ENCODE peak calls at places on chromosomes 16 and 17, in five cellular contexts. One of them, this sample, is unnamed.

GRCh38 chr17:7706631-7707354 is 1.8 kb downstream of the EFNB3 start:
- DNase-seq in stomach: no peak
- DNase-seq in astrocyte of the spinal cord: no peak
- DNase-seq in fibroblast of mammary gland: no peak
- DNase-seq in epithelial cell of proximal tubule: no peak
- DNase-seq in this sample: no peak

GRCh38 chr17:81034168-81034777 is 678 bp upstream of the BAIAP2 start:
- DNase-seq in astrocyte of the spinal cord: no peak
- DNase-seq in epithelial cell of proximal tubule: no peak
- DNase-seq in stomach: no peak
- DNase-seq in fibroblast of mammary gland: no peak
- DNase-seq in this sample: no peak

GRCh38 chr16:69848635-69849545 is 86.8 kb downstream of the WWP2 start:
- DNase-seq in epithelial cell of proximal tubule: peak
- DNase-seq in stomach: peak
- DNase-seq in astrocyte of the spinal cord: peak
- DNase-seq in fibroblast of mammary gland: peak
- DNase-seq in this sample: no peak

GRCh38 chr17:45091778-45092425 is 30.8 kb downstream of the NMT1 start:
- DNase-seq in fibroblast of mammary gland: peak
- DNase-seq in astrocyte of the spinal cord: no peak
- DNase-seq in stomach: no peak
- DNase-seq in epithelial cell of proximal tubule: no peak
- DNase-seq in this sample: no peak

GRCh38 chr16:46757339-46758050 is 9.4 kb upstream of the MYLK3 start:
- DNase-seq in fibroblast of mammary gland: no peak
- DNase-seq in astrocyte of the spinal cord: no peak
- DNase-seq in epithelial cell of proximal tubule: no peak
- DNase-seq in stomach: peak
- DNase-seq in this sample: no peak

GRCh38 chr16:82703156-82703555 is 76.4 kb downstream of the CDH13 start:
- DNase-seq in astrocyte of the spinal cord: no peak
- DNase-seq in fibroblast of mammary gland: no peak
- DNase-seq in epithelial cell of proximal tubule: no peak
- DNase-seq in stomach: no peak
- DNase-seq in this sample: no peak

GRCh38 chr16:1123525-1124230 is 27.6 kb upstream of the C1QTNF8 start:
- DNase-seq in epithelial cell of proximal tubule: no peak
- DNase-seq in fibroblast of mammary gland: no peak
- DNase-seq in astrocyte of the spinal cord: no peak
- DNase-seq in stomach: no peak
- DNase-seq in this sample: no peak

GRCh38 chr16:73064996-73065349 is 17.0 kb upstream of the ZFHX3 start:
- DNase-seq in stomach: no peak
- DNase-seq in epithelial cell of proximal tubule: no peak
- DNase-seq in astrocyte of the spinal cord: no peak
- DNase-seq in fibroblast of mammary gland: no peak
- DNase-seq in this sample: no peak

GRCh38 chr17:78000351-78000750 is 41.8 kb downstream of the TNRC6C start:
- DNase-seq in epithelial cell of proximal tubule: no peak
- DNase-seq in fibroblast of mammary gland: peak
- DNase-seq in astrocyte of the spinal cord: peak
- DNase-seq in stomach: no peak
- DNase-seq in this sample: no peak

GRCh38 chr16:78543066-78543465 is 443.6 kb downstream of the WWOX start:
- DNase-seq in epithelial cell of proximal tubule: no peak
- DNase-seq in stomach: no peak
- DNase-seq in astrocyte of the spinal cord: no peak
- DNase-seq in fibroblast of mammary gland: peak
- DNase-seq in this sample: no peak

GRCh38 chr17:71765437-71765836 is 355.4 kb upstream of the SOX9 start:
- DNase-seq in stomach: no peak
- DNase-seq in fibroblast of mammary gland: no peak
- DNase-seq in astrocyte of the spinal cord: peak
- DNase-seq in epithelial cell of proximal tubule: no peak
- DNase-seq in this sample: no peak

GRCh38 chr16:65012357-65012756 is 109.5 kb downstream of the CDH11 start:
- DNase-seq in epithelial cell of proximal tubule: no peak
- DNase-seq in stomach: no peak
- DNase-seq in astrocyte of the spinal cord: peak
- DNase-seq in fibroblast of mammary gland: peak
- DNase-seq in this sample: no peak

GRCh38 chr16:25372716-25373115 is 115.1 kb upstream of the ZKSCAN2 start:
- DNase-seq in stomach: no peak
- DNase-seq in epithelial cell of proximal tubule: no peak
- DNase-seq in fibroblast of mammary gland: no peak
- DNase-seq in astrocyte of the spinal cord: no peak
- DNase-seq in this sample: no peak

GRCh38 chr16:12347365-12347764 is 370.8 kb downstream of the SNX29 start:
- DNase-seq in astrocyte of the spinal cord: no peak
- DNase-seq in fibroblast of mammary gland: no peak
- DNase-seq in stomach: no peak
- DNase-seq in epithelial cell of proximal tubule: no peak
- DNase-seq in this sample: no peak

DNA sequence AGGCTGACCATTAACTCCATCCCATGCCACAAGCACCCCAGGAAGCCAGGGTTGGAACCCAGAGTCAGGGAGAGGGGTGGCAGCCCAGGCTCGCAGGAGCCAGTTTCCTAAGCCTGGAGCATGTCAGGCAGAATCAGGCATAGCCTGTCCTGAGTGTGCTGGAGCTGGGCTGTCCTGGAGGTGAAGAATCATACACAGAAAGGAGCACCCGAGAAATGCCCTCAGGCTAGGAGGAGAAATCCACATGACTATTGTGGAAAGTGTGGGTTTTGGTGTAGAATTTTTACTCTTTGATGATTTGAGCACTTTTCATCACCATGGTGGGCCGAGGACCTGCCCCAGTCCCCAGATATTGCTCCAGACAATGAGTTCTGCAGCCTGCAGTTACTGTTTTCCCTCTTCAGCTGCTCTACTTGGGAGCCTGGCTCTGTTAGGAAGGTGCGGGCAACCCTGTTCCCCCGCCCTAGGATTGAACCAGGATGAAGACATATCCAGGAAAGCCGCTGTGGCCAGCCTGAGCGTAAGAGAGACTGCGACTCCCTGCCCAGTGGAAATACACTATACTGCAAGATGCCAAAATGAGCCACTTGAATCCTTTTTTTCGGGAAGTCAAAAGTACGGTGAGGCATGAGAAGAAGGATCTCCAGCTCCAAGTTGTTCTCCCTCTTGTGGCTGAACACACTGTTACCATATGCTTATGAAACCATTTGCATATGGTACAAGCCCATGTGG is 29.0 kb upstream of the HEATR6 start:
- DNase-seq in astrocyte of the spinal cord: no peak
- DNase-seq in stomach: no peak
- DNase-seq in epithelial cell of proximal tubule: no peak
- DNase-seq in fibroblast of mammary gland: peak
- DNase-seq in this sample: no peak
- TF ChIP-seq CTCF in astrocyte of the spinal cord: peak
- TF ChIP-seq CTCF in stomach: no peak
- TF ChIP-seq CTCF in epithelial cell of proximal tubule: no peak
- TF ChIP-seq CTCF in fibroblast of mammary gland: no peak
- TF ChIP-seq CTCF in this sample: no peak

DNA sequence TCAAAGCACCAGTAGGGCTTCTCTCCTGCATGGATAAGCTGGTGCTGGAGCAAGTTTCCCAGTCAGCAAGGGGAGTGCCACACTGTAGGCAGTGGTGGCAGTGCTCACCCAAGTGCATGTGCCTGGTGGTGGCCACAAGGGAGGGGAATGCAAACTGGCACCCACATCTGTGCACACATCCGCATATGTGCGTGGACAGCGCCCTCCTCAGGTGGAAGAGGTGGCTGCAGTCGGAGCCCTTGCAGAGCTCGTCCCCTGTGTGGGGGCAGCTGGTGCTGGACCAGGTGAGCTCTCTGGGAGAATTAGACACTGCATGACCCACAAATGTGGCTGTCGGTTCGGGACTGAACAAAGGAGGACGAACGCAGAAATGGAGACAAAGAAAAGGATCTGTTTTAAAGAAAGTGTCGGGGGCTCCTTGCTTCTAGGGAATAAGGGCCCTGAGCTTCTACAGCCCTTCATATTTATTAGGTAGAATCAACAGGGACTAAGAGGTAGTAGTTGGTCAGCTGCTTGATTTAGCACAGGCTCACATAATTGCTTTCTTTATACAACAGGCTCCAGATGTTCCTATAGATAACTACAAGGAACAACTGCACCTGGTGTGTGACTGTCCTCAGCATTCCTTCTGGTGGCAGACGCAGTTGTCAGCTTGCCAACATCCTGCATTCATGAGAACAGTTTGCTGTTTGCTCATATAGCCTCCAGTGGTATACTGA is 5.3 kb upstream of the ZNF689 start:
- DNase-seq in stomach: peak
- DNase-seq in astrocyte of the spinal cord: no peak
- DNase-seq in fibroblast of mammary gland: peak
- DNase-seq in epithelial cell of proximal tubule: no peak
- DNase-seq in this sample: peak
- TF ChIP-seq CTCF in stomach: peak
- TF ChIP-seq CTCF in astrocyte of the spinal cord: peak
- TF ChIP-seq CTCF in fibroblast of mammary gland: peak
- TF ChIP-seq CTCF in epithelial cell of proximal tubule: peak
- TF ChIP-seq CTCF in this sample: peak

GRCh38 chr16:63876096-63876495 is 1245.8 kb downstream of the CDH11 start:
- DNase-seq in astrocyte of the spinal cord: no peak
- DNase-seq in fibroblast of mammary gland: peak
- DNase-seq in stomach: no peak
- DNase-seq in epithelial cell of proximal tubule: no peak
- DNase-seq in this sample: no peak
- TF ChIP-seq CTCF in astrocyte of the spinal cord: no peak
- TF ChIP-seq CTCF in fibroblast of mammary gland: no peak
- TF ChIP-seq CTCF in stomach: no peak
- TF ChIP-seq CTCF in epithelial cell of proximal tubule: no peak
- TF ChIP-seq CTCF in this sample: no peak

GRCh38 chr17:63434951-63435571 is 11.0 kb downstream of the CYB561 start:
- DNase-seq in epithelial cell of proximal tubule: no peak
- DNase-seq in astrocyte of the spinal cord: peak
- DNase-seq in fibroblast of mammary gland: peak
- DNase-seq in stomach: peak
- DNase-seq in this sample: no peak
- TF ChIP-seq CTCF in epithelial cell of proximal tubule: peak
- TF ChIP-seq CTCF in astrocyte of the spinal cord: no peak
- TF ChIP-seq CTCF in fibroblast of mammary gland: peak
- TF ChIP-seq CTCF in stomach: no peak
- TF ChIP-seq CTCF in this sample: no peak

GRCh38 chr16:23345237-23345636 is 43.1 kb downstream of the SCNN1B start:
- DNase-seq in epithelial cell of proximal tubule: no peak
- DNase-seq in astrocyte of the spinal cord: no peak
- DNase-seq in fibroblast of mammary gland: no peak
- DNase-seq in stomach: no peak
- DNase-seq in this sample: no peak
- TF ChIP-seq CTCF in epithelial cell of proximal tubule: no peak
- TF ChIP-seq CTCF in astrocyte of the spinal cord: no peak
- TF ChIP-seq CTCF in fibroblast of mammary gland: no peak
- TF ChIP-seq CTCF in stomach: no peak
- TF ChIP-seq CTCF in this sample: no peak

This sample was measured in GM20000.